ENCODE peak calls at places on chromosomes 5 and 9, in five cellular contexts. J is T follicular helper cell, G is NCI-H1105, U is ACHN, F is nucleus accumbens. P is an unnamed sample.

GRCh38 chr5:178778919-178779318 is 48.5 kb upstream of the ZNF354A start:
- DNase-seq in J (no peak), G (no peak), U (peak), F (no peak), P (no peak)

GRCh38 chr9:131310833-131311554 is 21.5 kb downstream of the PLPP7 start:
- DNase-seq in J (peak), G (no peak), U (no peak), F (no peak), P (no peak)

GRCh38 chr5:138271281-138271680 is 3.1 kb downstream of the GFRA3 start:
- DNase-seq in J (no peak), G (no peak), U (no peak), F (no peak), P (no peak)

GRCh38 chr5:152142845-152143469 is 218.3 kb upstream of the GLRA1 start:
- DNase-seq in J (peak), G (peak), U (peak), F (no peak), P (peak)

GRCh38 chr5:180358694-180359093 is 5.6 kb upstream of the GFPT2 start:
- DNase-seq in J (no peak), G (no peak), U (no peak), F (no peak), P (no peak)

GRCh38 chr5:119340597-119341218 is 15.1 kb upstream of the TNFAIP8 start:
- DNase-seq in J (peak), G (no peak), U (no peak), F (no peak), P (no peak)

GRCh38 chr9:120768247-120768646 is 25.0 kb downstream of the FBXW2 start:
- DNase-seq in J (no peak), G (no peak), U (no peak), F (no peak), P (no peak)

GRCh38 chr5:169133500-169133899 is 167.4 kb downstream of the SLIT3 start:
- DNase-seq in J (no peak), G (no peak), U (no peak), F (no peak), P (no peak)

GRCh38 chr9:2602704-2603116 is 18.9 kb upstream of the VLDLR start:
- DNase-seq in J (no peak), G (peak), U (no peak), F (no peak), P (no peak)

GRCh38 chr5:83277953-83278352 is 193.6 kb upstream of the VCAN start:
- DNase-seq in J (no peak), G (no peak), U (no peak), F (no peak), P (no peak)

GRCh38 chr9:134891016-134891589 is 10.5 kb downstream of the FCN2 start:
- DNase-seq in J (no peak), G (no peak), U (no peak), F (no peak), P (no peak)

P was measured in C1 segment of cervical spinal cord.